ENCODE peak calls at places on chromosome 3, in five cellular contexts. H, G, J, E and C are unnamed samples.

GRCh38 chr3:119672791-119673190 is 4.4 kb downstream of the COX17 start:
- DNase-seq in H (no peak), G (no peak), J (no peak), E (no peak), C (no peak)

GRCh38 chr3:67678665-67679064 is 24.3 kb upstream of the SUCLG2 start:
- DNase-seq in H (no peak), G (no peak), J (no peak), E (no peak), C (no peak)

GRCh38 chr3:126003447-126004190 is 34.6 kb downstream of the ROPN1B start:
- DNase-seq in H (no peak), G (no peak), J (no peak), E (no peak), C (no peak)

GRCh38 chr3:98013428-98014349 is 21.4 kb downstream of the GABRR3 start:
- DNase-seq in H (no peak), G (no peak), J (no peak), E (no peak), C (no peak)

GRCh38 chr3:10936686-10937085 is 55.9 kb upstream of the SLC6A1 start:
- DNase-seq in H (no peak), G (no peak), J (no peak), E (no peak), C (no peak)

GRCh38 chr3:113166719-113167492 is 44.5 kb upstream of the BOC start:
- DNase-seq in H (no peak), G (no peak), J (no peak), E (peak; percentile 55), C (peak; percentile 49)

GRCh38 chr3:55893045-55893664 is 406.0 kb upstream of the WNT5A start:
- DNase-seq in H (no peak), G (peak; percentile 1), J (no peak), E (no peak), C (no peak)

GRCh38 chr3:97825101-97825500 is 3.3 kb downstream of the CRYBG3 start:
- DNase-seq in H (no peak), G (no peak), J (no peak), E (no peak), C (no peak)

GRCh38 chr3:114498779-114499370 is 205.0 kb downstream of the TIGIT start:
- DNase-seq in H (no peak), G (peak; percentile 89), J (peak; percentile 23), E (no peak), C (no peak)

GRCh38 chr3:135929670-135930069 is 35.9 kb upstream of the PPP2R3A start:
- DNase-seq in H (no peak), G (no peak), J (no peak), E (peak; percentile 74), C (no peak)

GRCh38 chr3:142735462-142735861 is 11.6 kb downstream of the TRPC1 start:
- DNase-seq in H (no peak), G (no peak), J (no peak), E (no peak), C (no peak)

GRCh38 chr3:53243165-53243564 is 12.7 kb downstream of the TKT start:
- DNase-seq in H (no peak), G (peak; percentile 32), J (no peak), E (peak; percentile 81), C (no peak)

GRCh38 chr3:157333551-157333991 is 103.1 kb upstream of the PTX3 start:
- DNase-seq in H (no peak), G (peak; percentile 60), J (no peak), E (peak; percentile 80), C (no peak)

GRCh38 chr3:37779289-37780152 is 82.2 kb upstream of the CTDSPL start:
- DNase-seq in H (no peak), G (peak; percentile 86), J (peak; percentile 71), E (peak; percentile 50), C (peak; percentile 77)

GRCh38 chr3:48847053-48847585 is 555 bp downstream of the PRKAR2A start:
- DNase-seq in H (peak; percentile 18), G (peak; percentile 79), J (peak; percentile 69), E (peak; percentile 49), C (peak; percentile 78)

GRCh38 chr3:123148772-123149171 is 53.0 kb upstream of the SEC22A start:
- DNase-seq in H (no peak), G (no peak), J (no peak), E (no peak), C (no peak)

GRCh38 chr3:46489875-46490274 is 7.9 kb upstream of the RTP3 start:
- DNase-seq in H (no peak), G (peak; percentile 16), J (no peak), E (no peak), C (no peak)

GRCh38 chr3:123783811-123784210 is 100.3 kb downstream of the MYLK start:
- DNase-seq in H (no peak), G (peak; percentile 86), J (no peak), E (no peak), C (no peak)

GRCh38 chr3:160886421-160886820 is 130.4 kb downstream of the PPM1L start:
- DNase-seq in H (no peak), G (no peak), J (no peak), E (no peak), C (no peak)

GRCh38 chr3:13728487-13728886 is 151.4 kb downstream of the WNT7A start:
- DNase-seq in H (no peak), G (no peak), J (no peak), E (no peak), C (no peak)

GRCh38 chr3:100665230-100665629 is 44.1 kb upstream of the TFG start:
- DNase-seq in H (no peak), G (peak; percentile 54), J (no peak), E (no peak), C (no peak)

GRCh38 chr3:72255191-72255590 is 470.2 kb upstream of the PROK2 start:
- DNase-seq in H (no peak), G (no peak), J (no peak), E (no peak), C (no peak)

GRCh38 chr3:127410137-127410488 is 122.3 kb upstream of the PRR20G start:
- DNase-seq in H (no peak), G (no peak), J (no peak), E (no peak), C (no peak)

GRCh38 chr3:13245579-13245978 is 172.3 kb upstream of the IQSEC1 start:
- DNase-seq in H (no peak), G (no peak), J (no peak), E (no peak), C (no peak)

GRCh38 chr3:170259853-170260386 is 37.7 kb downstream of the PRKCI start:
- DNase-seq in H (no peak), G (no peak), J (no peak), E (no peak), C (no peak)

GRCh38 chr3:52023101-52023770 is 27.5 kb upstream of the RPL29 start:
- DNase-seq in H (no peak), G (no peak), J (no peak), E (no peak), C (no peak)

GRCh38 chr3:15056676-15057404 is 8.3 kb downstream of the MRPS25 start:
- DNase-seq in H (no peak), G (no peak), J (no peak), E (no peak), C (no peak)

GRCh38 chr3:45771831-45772230 is 24.5 kb downstream of the SLC6A20 start:
- DNase-seq in H (no peak), G (no peak), J (no peak), E (no peak), C (no peak)

GRCh38 chr3:154781595-154781994 is 298.5 kb upstream of the MME start:
- DNase-seq in H (no peak), G (no peak), J (no peak), E (no peak), C (no peak)

GRCh38 chr3:127682576-127682975 is 9.8 kb downstream of the ABTB1 start:
- DNase-seq in H (no peak), G (no peak), J (no peak), E (no peak), C (no peak)

GRCh38 chr3:133747373-133747772 is 1.2 kb downstream of the TF start:
- DNase-seq in H (no peak), G (no peak), J (no peak), E (no peak), C (no peak)

GRCh38 chr3:165011557-165011956 is 66.7 kb downstream of the SI start:
- DNase-seq in H (no peak), G (no peak), J (no peak), E (no peak), C (no peak)

GRCh38 chr3:192892981-192893827 is 24.5 kb downstream of the MB21D2 start:
- DNase-seq in H (peak; percentile 39), G (peak; percentile 92), J (peak; percentile 97), E (peak; percentile 80), C (no peak)

GRCh38 chr3:195119461-195120198 is 151.3 kb downstream of the XXYLT1 start:
- DNase-seq in H (no peak), G (peak; percentile 90), J (no peak), E (peak; percentile 68), C (no peak)

GRCh38 chr3:14311722-14312121 is 90.7 kb upstream of the SLC6A6 start:
- DNase-seq in H (no peak), G (no peak), J (no peak), E (no peak), C (no peak)

GRCh38 chr3:14258906-14259904 is 80.6 kb downstream of the LSM3 start:
- DNase-seq in H (no peak), G (no peak), J (no peak), E (no peak), C (no peak)

GRCh38 chr3:48429416-48430358 is at the start of gene PLXNB1:
- DNase-seq in H (peak; percentile 33), G (no peak), J (peak; percentile 35), E (no peak), C (peak; percentile 70)

GRCh38 chr3:172582712-172583111 is 59.5 kb upstream of the TNFSF10 start:
- DNase-seq in H (no peak), G (peak; percentile 17), J (no peak), E (no peak), C (no peak)

GRCh38 chr3:27293954-27294353 is 75.2 kb downstream of the NEK10 start:
- DNase-seq in H (no peak), G (no peak), J (no peak), E (no peak), C (no peak)